ENCODE peak calls at places on chromosomes 1 and 21, in eight cellular contexts. N is CD8-positive, alpha-beta memory T cell; D is IMR-90; K is A673; L is stomach; A is uterus; U is fibroblast of lung; Q is neural progenitor cell. R is an unnamed sample.

GRCh38 chr1:52552236-52552504 is 722 bp downstream of the TUT4 start:
- DNase-seq in K (peak; percentile 69), Q (peak; percentile 64), L (peak; percentile 56), D (peak; percentile 80), U (peak; percentile 61), A (peak; percentile 53), N (peak; percentile 86), R (peak; percentile 91)

GRCh38 chr1:172401907-172402306 is 18.6 kb upstream of the C1orf105 start:
- DNase-seq in L (no peak), Q (peak; percentile 56), U (no peak), A (no peak), N (no peak), D (no peak), K (peak; percentile 41), R (no peak)

GRCh38 chr1:209208648-209209047 is 374.9 kb upstream of the CAMK1G start:
- DNase-seq in U (peak; percentile 23), L (no peak), K (no peak), Q (no peak), A (no peak), N (no peak), D (no peak), R (peak; percentile 46)

GRCh38 chr1:85027242-85027983 is 20.9 kb downstream of the MCOLN3 start:
- DNase-seq in Q (peak; percentile 26), D (peak; percentile 2), L (no peak), N (peak; percentile 69), U (peak; percentile 10), A (no peak), K (peak; percentile 32), R (no peak)

GRCh38 chr1:152458384-152459185 is 44.5 kb upstream of the CRNN start:
- DNase-seq in A (peak; percentile 55), D (peak; percentile 65), Q (peak; percentile 38), L (peak; percentile 84), K (peak; percentile 84), N (peak; percentile 85), U (peak; percentile 56), R (no peak)

GRCh38 chr1:179545316-179545715 is 30.4 kb downstream of the NPHS2 start:
- DNase-seq in A (no peak), N (no peak), D (no peak), Q (no peak), U (peak; percentile 2), L (no peak), K (no peak), R (no peak)

GRCh38 chr1:234649432-234650081 is 39.6 kb upstream of the IRF2BP2 start:
- DNase-seq in A (no peak), D (no peak), L (no peak), Q (no peak), N (no peak), U (peak; percentile 18), K (no peak), R (peak; percentile 65)

GRCh38 chr1:16021681-16022080 is at the start of gene CLCNKA:
- DNase-seq in U (no peak), K (no peak), L (peak; percentile 54), N (no peak), Q (no peak), D (no peak), A (no peak), R (no peak)

GRCh38 chr1:224380003-224380402 is 23.3 kb downstream of the CNIH4 start:
- DNase-seq in K (no peak), U (peak; percentile 36), L (no peak), A (no peak), Q (no peak), D (no peak), N (peak; percentile 57), R (no peak)

GRCh38 chr1:68320349-68320748 is 88.0 kb upstream of the WLS start:
- DNase-seq in A (no peak), L (no peak), Q (peak; percentile 25), U (no peak), D (no peak), N (no peak), K (no peak), R (no peak)

GRCh38 chr1:228555074-228555989 is 68.2 kb downstream of the RNF187 start:
- DNase-seq in D (no peak), U (no peak), L (no peak), Q (peak; percentile 16), N (no peak), A (no peak), K (peak; percentile 10), R (no peak)

GRCh38 chr1:184386271-184387068 is at the start of gene C1orf21:
- DNase-seq in N (peak; percentile 83), D (peak; percentile 84), K (peak; percentile 96), A (peak; percentile 91), Q (peak; percentile 93), U (peak; percentile 92), L (peak; percentile 86), R (peak; percentile 51)

GRCh38 chr1:147804942-147805723 is 44.7 kb upstream of the GJA5 start:
- DNase-seq in L (no peak), N (no peak), K (no peak), U (no peak), Q (no peak), A (no peak), D (no peak), R (no peak)

GRCh38 chr21:45998871-45999580 is 17.5 kb downstream of the COL6A1 start:
- DNase-seq in L (no peak), Q (no peak), U (no peak), A (peak; percentile 19), N (peak; percentile 41), D (no peak), K (no peak), R (no peak)

GRCh38 chr1:113247355-113247754 is 143.0 kb upstream of the MAGI3 start:
- DNase-seq in A (no peak), D (no peak), L (peak; percentile 38), N (no peak), K (no peak), Q (no peak), U (no peak), R (no peak)
- H3K27ac ChIP-seq in A (no peak overlapping the region), D (no peak overlapping the region), L (peak overlapping the region; percentile 63), N (no peak overlapping the region), K (no peak overlapping the region), Q (no peak overlapping the region), U (no peak overlapping the region), R (no peak overlapping the region)

DNA sequence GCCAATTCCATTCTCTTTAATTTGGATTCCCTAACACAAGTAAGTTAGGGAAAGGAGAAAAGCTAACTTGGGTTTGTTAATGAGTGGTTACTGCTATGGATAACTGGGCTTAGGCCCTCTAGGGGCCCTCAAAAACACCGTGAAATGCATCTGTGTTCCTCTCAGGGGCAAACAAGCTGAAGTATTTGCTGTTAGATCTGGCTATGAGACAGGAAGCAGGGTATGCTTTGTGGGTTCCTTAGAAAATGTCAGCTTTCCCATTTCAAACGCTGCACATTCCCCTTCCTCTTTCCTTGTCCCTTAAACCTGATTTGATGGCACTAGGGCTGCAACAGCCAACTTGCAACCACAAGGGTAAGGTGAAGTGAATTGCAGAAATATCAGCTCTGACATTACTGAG is 5.7 kb upstream of the CAP1 start:
- DNase-seq in L (no peak), U (no peak), N (no peak), Q (no peak), D (no peak), K (no peak), A (no peak), R (no peak)
- H3K27ac ChIP-seq in L (peak overlapping the region; percentile 11), U (no peak overlapping the region), N (peak overlapping the region; percentile 13), Q (no peak overlapping the region), D (no peak overlapping the region), K (no peak overlapping the region), A (no peak overlapping the region), R (no peak overlapping the region)

GRCh38 chr1:41360074-41361027 is 883 bp upstream of the FOXO6 start:
- DNase-seq in Q (peak; percentile 72), U (no peak), D (no peak), N (peak; percentile 47), A (peak; percentile 18), K (no peak), L (no peak), R (peak; percentile 35)
- H3K27ac ChIP-seq in Q (no peak overlapping the region), U (no peak overlapping the region), D (no peak overlapping the region), N (peak overlapping the region; percentile 55), A (peak overlapping the region; percentile 59), K (no peak overlapping the region), L (peak overlapping the region; percentile 75), R (no peak overlapping the region)

GRCh38 chr1:208009303-208009702 is 98.4 kb upstream of the CD34 start:
- DNase-seq in A (no peak), K (no peak), N (no peak), L (no peak), Q (no peak), D (no peak), U (no peak), R (no peak)

GRCh38 chr1:208008534-208008933 is 97.6 kb upstream of the CD34 start:
- DNase-seq in K (no peak), D (no peak), L (no peak), Q (no peak), N (no peak), A (no peak), U (peak; percentile 41), R (no peak)

GRCh38 chr1:208013210-208013609 is 102.3 kb upstream of the CD34 start:
- DNase-seq in Q (no peak), K (no peak), U (no peak), N (no peak), L (no peak), D (no peak), A (no peak), R (no peak)

GRCh38 chr1:208010070-208010469 is 99.1 kb upstream of the CD34 start:
- DNase-seq in U (no peak), D (no peak), Q (no peak), A (no peak), N (no peak), K (no peak), L (no peak), R (no peak)

GRCh38 chr1:208010487-208011079 is 99.7 kb upstream of the CD34 start:
- DNase-seq in A (no peak), U (peak; percentile 71), Q (no peak), L (no peak), D (no peak), K (no peak), N (no peak), R (no peak)
- H3K27ac ChIP-seq in A (no peak overlapping the region), U (no peak overlapping the region), Q (no peak overlapping the region), L (no peak overlapping the region), D (no peak overlapping the region), K (no peak overlapping the region), N (no peak overlapping the region), R (no peak overlapping the region)

DNA sequence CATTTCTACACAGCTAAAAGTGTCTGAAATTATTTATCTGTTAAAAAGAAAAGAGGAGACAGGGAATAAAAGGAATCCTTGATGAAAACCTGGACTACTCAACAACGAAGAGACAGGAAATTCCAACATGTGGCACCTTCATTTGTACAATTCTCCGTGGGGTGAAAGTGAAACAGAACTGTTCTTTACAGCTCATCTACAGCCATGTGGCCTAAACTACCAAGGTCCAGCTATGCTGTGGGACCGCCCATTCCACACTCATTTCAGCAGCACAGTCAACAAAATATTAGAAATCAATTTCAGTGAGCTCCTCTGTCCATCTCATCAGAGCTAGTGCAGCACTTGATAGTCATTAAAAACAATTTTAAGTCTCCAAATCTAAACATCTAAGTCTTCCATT is 44.0 kb downstream of the UBR4 start:
- DNase-seq in U (no peak), A (no peak), K (no peak), D (no peak), Q (no peak), N (no peak), L (no peak), R (no peak)
- H3K27ac ChIP-seq in U (no peak overlapping the region), A (peak overlapping the region; percentile 39), K (no peak overlapping the region), D (no peak overlapping the region), Q (no peak overlapping the region), N (no peak overlapping the region), L (no peak overlapping the region), R (no peak overlapping the region)

GRCh38 chr1:5638582-5638981 is 353.6 kb downstream of the NPHP4 start:
- DNase-seq in U (no peak), K (no peak), N (no peak), D (no peak), Q (no peak), A (no peak), L (no peak), R (no peak)
- H3K27ac ChIP-seq in U (no peak overlapping the region), K (no peak overlapping the region), N (no peak overlapping the region), D (no peak overlapping the region), Q (no peak overlapping the region), A (no peak overlapping the region), L (no peak overlapping the region), R (no peak overlapping the region)

GRCh38 chr1:3777647-3778589 is 5.4 kb downstream of the SMIM1 start:
- DNase-seq in N (peak; percentile 43), K (no peak), Q (no peak), A (no peak), L (no peak), U (no peak), D (no peak), R (no peak)
- H3K27ac ChIP-seq in N (no peak overlapping the region), K (peak overlapping the region; percentile 30), Q (no peak overlapping the region), A (no peak overlapping the region), L (no peak overlapping the region), U (no peak overlapping the region), D (no peak overlapping the region), R (no peak overlapping the region)

R was measured in foreskin keratinocyte.